ENCODE peak calls at places on chromosomes 12 and 14, in five cellular contexts. S is brain microvascular endothelial cell, I is gastrocnemius medialis, D is ovary, N is H7. B is an unnamed sample. For H3K27me3, the result is how much of the 10 kb centered on the place peaks cover.

GRCh38 chr14:27040552-27040951 is 442.7 kb upstream of the NOVA1 start:
- DNase-seq in S (no peak), I (no peak), D (no peak), N (no peak), B (no peak)

GRCh38 chr12:85190728-85191127 is 89.3 kb upstream of the ALX1 start:
- DNase-seq in S (no peak), I (no peak), D (no peak), N (no peak), B (no peak)

GRCh38 chr14:99233222-99234035 is 38.6 kb downstream of the BCL11B start:
- DNase-seq in S (no peak), I (no peak), D (no peak), N (no peak), B (no peak)

GRCh38 chr12:19130224-19131019 is 889 bp downstream of the PLEKHA5 start:
- DNase-seq in S (no peak), I (no peak), D (peak), N (peak), B (peak)

GRCh38 chr12:102474438-102475064 is 5.8 kb downstream of the IGF1 start:
- DNase-seq in S (no peak), I (no peak), D (no peak), N (no peak), B (no peak)

GRCh38 chr14:102565331-102565887 is 27.0 kb upstream of the RCOR1 start:
- DNase-seq in S (no peak), I (no peak), D (no peak), N (no peak), B (no peak)

GRCh38 chr12:40915172-40915571 is 222.9 kb downstream of the CNTN1 start:
- DNase-seq in S (no peak), I (no peak), D (no peak), N (no peak), B (no peak)

GRCh38 chr12:113102811-113103210 is 32.8 kb downstream of the RASAL1 start:
- DNase-seq in S (no peak), I (no peak), D (no peak), N (no peak), B (no peak)

GRCh38 chr12:6754406-6754805 is 1.5 kb upstream of the MLF2 start:
- DNase-seq in S (no peak), I (no peak), D (no peak), N (no peak), B (no peak)

GRCh38 chr14:99872786-99873440 is 79.7 kb downstream of the EML1 start:
- DNase-seq in S (no peak), I (no peak), D (no peak), N (peak), B (no peak)

GRCh38 chr14:60637490-60638452 is 11.5 kb downstream of the SIX1 start:
- DNase-seq in S (peak), I (peak), D (no peak), N (peak), B (no peak)

GRCh38 chr12:46370792-46371717 is 1.5 kb downstream of the SLC38A2 start:
- DNase-seq in S (peak), I (peak), D (peak), N (peak), B (peak)

GRCh38 chr12:113846275-113846674 is 119.8 kb downstream of the RBM19 start:
- DNase-seq in S (no peak), I (no peak), D (no peak), N (no peak), B (no peak)

GRCh38 chr14:89186850-89187376 is 230.1 kb downstream of the FOXN3 start:
- DNase-seq in S (no peak), I (peak), D (peak), N (no peak), B (no peak)

GRCh38 chr12:43338848-43339526 is 213.0 kb downstream of the ADAMTS20 start:
- DNase-seq in S (peak), I (no peak), D (no peak), N (peak), B (no peak)

GRCh38 chr14:68779761-68780323 is 13.0 kb downstream of the ZFP36L1 start:
- DNase-seq in S (peak), I (peak), D (no peak), N (no peak), B (peak)

GRCh38 chr12:46386877-46387629 is 14.5 kb upstream of the SLC38A2 start:
- DNase-seq in S (peak), I (peak), D (no peak), N (peak), B (peak)

GRCh38 chr12:115216300-115216699 is 532.3 kb upstream of the TBX3 start:
- DNase-seq in S (no peak), I (no peak), D (no peak), N (no peak), B (no peak)

GRCh38 chr12:116360579-116361403 is 83.3 kb upstream of the MED13L start:
- DNase-seq in S (no peak), I (no peak), D (no peak), N (no peak), B (no peak)

GRCh38 chr14:58785741-58786140 is 148.0 kb downstream of the DACT1 start:
- DNase-seq in S (no peak), I (no peak), D (no peak), N (no peak), B (no peak)

GRCh38 chr12:106296179-106296877 is 6.2 kb upstream of the TCP11L2 start:
- DNase-seq in S (peak), I (no peak), D (no peak), N (no peak), B (no peak)

GRCh38 chr12:100799770-100800169 is 5.2 kb downstream of the ANO4 start:
- DNase-seq in S (no peak), I (no peak), D (no peak), N (no peak), B (no peak)

GRCh38 chr12:118436986-118437385 is 60.6 kb downstream of the SUDS3 start:
- DNase-seq in S (peak), I (no peak), D (no peak), N (no peak), B (no peak)

GRCh38 chr14:21163721-21164120 is 7.9 kb upstream of the OR5AU1 start:
- DNase-seq in S (no peak), I (no peak), D (no peak), N (no peak), B (no peak)

GRCh38 chr14:55285048-55285652 is 13.9 kb downstream of the FBXO34 start:
- DNase-seq in S (no peak), I (peak), D (no peak), N (no peak), B (no peak)

GRCh38 chr12:38907171-38907923 is 2.0 kb upstream of the CPNE8 start:
- DNase-seq in S (no peak), I (no peak), D (no peak), N (no peak), B (no peak)

GRCh38 chr14:79342942-79343341 is 868.4 kb downstream of the DIO2 start:
- DNase-seq in S (no peak), I (no peak), D (no peak), N (no peak), B (no peak)

GRCh38 chr12:123027726-123028445 is 47.4 kb downstream of the ARL6IP4 start:
- DNase-seq in S (no peak), I (no peak), D (no peak), N (peak), B (no peak)

GRCh38 chr12:102095677-102096263 is 24.1 kb downstream of the NUP37 start:
- DNase-seq in S (peak), I (no peak), D (no peak), N (no peak), B (no peak)

GRCh38 chr12:131088701-131089525 is 135.2 kb downstream of the ADGRD1 start:
- DNase-seq in S (no peak), I (no peak), D (peak), N (peak), B (peak)

GRCh38 chr14:57512221-57512620 is 18.6 kb upstream of the CCDC198 start:
- DNase-seq in S (no peak), I (no peak), D (no peak), N (no peak), B (no peak)

GRCh38 chr12:124681779-124682391 is 114.5 kb upstream of the NCOR2 start:
- DNase-seq in S (peak), I (peak), D (no peak), N (no peak), B (peak)

GRCh38 chr14:99055816-99056215 is 216.2 kb downstream of the BCL11B start:
- DNase-seq in S (no peak), I (no peak), D (no peak), N (no peak), B (no peak)

GRCh38 chr12:53944209-53944608 is 5.6 kb downstream of the HOXC13 start:
- DNase-seq in S (no peak), I (no peak), D (no peak), N (peak), B (no peak)
- H3K27me3 ChIP-seq in S (half or more), I (half or more), D (under half), N (half or more), B (half or more)

GRCh38 chr12:51917041-51917590 is 9.8 kb downstream of the ACVRL1 start:
- DNase-seq in S (no peak), I (no peak), D (no peak), N (no peak), B (no peak)

GRCh38 chr12:51917746-51918453 is 10.6 kb downstream of the ACVRL1 start:
- DNase-seq in S (no peak), I (no peak), D (no peak), N (no peak), B (no peak)

GRCh38 chr12:51915003-51915625 is 7.8 kb downstream of the ACVRL1 start:
- DNase-seq in S (no peak), I (no peak), D (no peak), N (peak), B (no peak)

GRCh38 chr12:51914034-51914923 is 7.0 kb downstream of the ACVRL1 start:
- DNase-seq in S (no peak), I (no peak), D (no peak), N (no peak), B (no peak)

DNA sequence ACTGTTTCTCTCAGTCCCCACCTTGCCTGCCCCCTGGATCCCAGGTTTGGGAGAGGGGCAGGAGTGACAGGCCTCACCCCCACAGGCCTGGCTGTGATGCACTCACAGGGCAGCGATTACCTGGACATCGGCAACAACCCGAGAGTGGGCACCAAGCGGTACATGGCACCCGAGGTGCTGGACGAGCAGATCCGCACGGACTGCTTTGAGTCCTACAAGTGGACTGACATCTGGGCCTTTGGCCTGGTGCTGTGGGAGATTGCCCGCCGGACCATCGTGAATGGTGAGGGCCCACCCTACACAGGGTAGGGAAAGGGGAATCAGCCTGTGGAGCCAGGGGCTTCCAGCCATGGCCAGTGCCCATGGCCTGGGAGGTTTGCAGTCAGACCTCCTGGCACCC is 8.6 kb downstream of the ACVRL1 start:
- DNase-seq in S (no peak), I (no peak), D (no peak), N (no peak), B (no peak)
- H3K4me3 ChIP-seq in S (no peak), I (no peak), D (no peak), N (no peak), B (no peak)

GRCh38 chr12:30974746-30975500 is 48.4 kb downstream of the TSPAN11 start:
- DNase-seq in S (no peak), I (no peak), D (no peak), N (no peak), B (no peak)
- H3K27me3 ChIP-seq in S (under half), I (under half), D (under half), N (under half), B (under half)

GRCh38 chr14:96961895-96962294 is 164.7 kb downstream of the VRK1 start:
- DNase-seq in S (no peak), I (no peak), D (no peak), N (no peak), B (no peak)
- H3K4me3 ChIP-seq in S (no peak), I (no peak), D (no peak), N (no peak), B (no peak)

GRCh38 chr12:53998900-53999236 is 1.1 kb upstream of the HOXC9 start:
- DNase-seq in S (no peak), I (no peak), D (no peak), N (no peak), B (no peak)

GRCh38 chr12:54000105-54000773 is at the start of gene HOXC9:
- DNase-seq in S (no peak), I (no peak), D (no peak), N (no peak), B (no peak)

GRCh38 chr12:53998174-53998899 is 1.6 kb upstream of the HOXC9 start:
- DNase-seq in S (no peak), I (no peak), D (no peak), N (no peak), B (no peak)

GRCh38 chr12:54000774-54001114 is 783 bp downstream of the HOXC9 start:
- DNase-seq in S (no peak), I (no peak), D (no peak), N (no peak), B (no peak)

GRCh38 chr12:53999596-54000104 is 311 bp upstream of the HOXC9 start:
- DNase-seq in S (no peak), I (peak), D (peak), N (peak), B (peak)
- H3K27me3 ChIP-seq in S (half or more), I (under half), D (under half), N (half or more), B (under half)

B was measured in uterus.